ENCODE peak calls at places on chromosomes 12 and 14, in nine cellular contexts. Q is fibroblast of lung, A is RWPE1, C is SK-N-SH, P is adrenal gland, Z is fibroblast of the aortic adventitia, N is GM10248, U is AG09309, W is astrocyte of the spinal cord. L is an unnamed sample.

GRCh38 chr14:65444230-65444629 is 31.7 kb downstream of the FUT8 start:
- DNase-seq in Q (no peak), A (no peak), W (no peak), U (no peak), Z (no peak), N (no peak), C (no peak), P (no peak), L (no peak)

GRCh38 chr12:57558864-57559263 is 9.0 kb downstream of the KIF5A start:
- DNase-seq in Q (no peak), P (no peak), W (no peak), Z (no peak), C (no peak), N (no peak), U (no peak), A (no peak), L (no peak)

GRCh38 chr12:43957732-43958131 is 121.9 kb downstream of the TMEM117 start:
- DNase-seq in C (peak), N (peak), Q (peak), Z (peak), A (peak), P (peak), U (peak), W (peak), L (no peak)

GRCh38 chr14:22664261-22664660 is 20.1 kb upstream of the OR6J1 start:
- DNase-seq in A (no peak), Q (no peak), Z (no peak), C (no peak), P (no peak), U (no peak), N (no peak), W (no peak), L (no peak)

GRCh38 chr14:24165785-24166184 is 4.7 kb downstream of the IRF9 start:
- DNase-seq in C (no peak), Q (no peak), Z (no peak), N (no peak), P (no peak), A (no peak), W (no peak), U (no peak), L (no peak)

GRCh38 chr14:96592591-96593388 is 90.6 kb downstream of the PAPOLA start:
- DNase-seq in C (peak), Z (peak), P (no peak), A (peak), W (peak), N (peak), Q (peak), U (no peak), L (peak)

GRCh38 chr14:104751539-104752337 is 1.2 kb upstream of the SIVA1 start:
- DNase-seq in P (no peak), W (no peak), U (no peak), A (no peak), Z (no peak), Q (no peak), C (peak), N (no peak), L (no peak)

GRCh38 chr14:89445252-89445973 is 28.4 kb upstream of the FOXN3 start:
- DNase-seq in Z (no peak), N (no peak), U (no peak), P (no peak), C (no peak), Q (no peak), A (no peak), W (no peak), L (no peak)

GRCh38 chr14:50061664-50062437 is 54.5 kb downstream of the VCPKMT start:
- DNase-seq in A (peak), Z (peak), U (no peak), W (peak), P (peak), N (peak), C (peak), Q (peak), L (peak)

GRCh38 chr12:50033317-50033679 is 8.0 kb upstream of the RACGAP1 start:
- DNase-seq in N (no peak), Q (no peak), C (no peak), U (no peak), Z (no peak), A (no peak), W (no peak), P (peak), L (no peak)

GRCh38 chr14:21652209-21652808 is 1.3 kb upstream of the OR4E2 start:
- DNase-seq in W (no peak), P (no peak), Q (no peak), Z (no peak), N (no peak), A (no peak), U (no peak), C (no peak), L (no peak)

GRCh38 chr12:40208707-40209106 is 16.1 kb upstream of the LRRK2 start:
- DNase-seq in W (no peak), A (no peak), P (peak), Q (no peak), Z (no peak), C (no peak), N (no peak), U (no peak), L (no peak)

GRCh38 chr14:53306267-53306721 is 153.2 kb upstream of the DDHD1 start:
- DNase-seq in C (peak), U (no peak), Z (peak), Q (peak), W (peak), N (peak), A (peak), P (peak), L (peak)

GRCh38 chr14:99946652-99947489 is 118.4 kb upstream of the EVL start:
- DNase-seq in W (no peak), C (peak), Z (no peak), A (peak), P (no peak), U (no peak), N (peak), Q (no peak), L (peak)

GRCh38 chr12:62190921-62191746 is 69.1 kb upstream of the USP15 start:
- DNase-seq in Q (no peak), N (peak), A (peak), U (no peak), W (peak), P (no peak), Z (no peak), C (peak), L (peak)

GRCh38 chr14:70268760-70269159 is 80.0 kb upstream of the SLC8A3 start:
- DNase-seq in A (no peak), Z (no peak), U (no peak), N (no peak), P (no peak), Q (no peak), W (no peak), C (no peak), L (no peak)

GRCh38 chr12:116927244-116927940 is 16.6 kb downstream of the FBXW8 start:
- DNase-seq in A (no peak), U (no peak), P (no peak), Z (no peak), W (no peak), Q (no peak), N (no peak), C (no peak), L (no peak)

GRCh38 chr12:96399919-96400630 is at the start of gene CDK17:
- DNase-seq in P (peak), U (no peak), Q (peak), A (peak), Z (peak), C (peak), N (peak), W (peak), L (peak)

GRCh38 chr14:104378636-104379225 is 200.8 kb upstream of the C14orf180 start:
- DNase-seq in P (no peak), N (no peak), Q (no peak), A (no peak), W (no peak), C (no peak), Z (no peak), U (no peak), L (no peak)

GRCh38 chr14:38904959-38905358 is 198.1 kb downstream of the SEC23A start:
- DNase-seq in U (no peak), N (no peak), Q (no peak), P (no peak), Z (no peak), C (no peak), A (no peak), W (no peak), L (no peak)

GRCh38 chr12:109291531-109292341 is 17.3 kb downstream of the FOXN4 start:
- DNase-seq in W (peak), Q (peak), Z (no peak), A (no peak), U (no peak), P (peak), C (peak), N (no peak), L (peak)

GRCh38 chr12:23502259-23502658 is 447.2 kb downstream of the SOX5 start:
- DNase-seq in P (no peak), W (no peak), Z (no peak), Q (no peak), N (no peak), A (no peak), U (no peak), C (no peak), L (no peak)

GRCh38 chr14:76057914-76058313 is 72.4 kb downstream of the IFT43 start:
- DNase-seq in W (no peak), Q (no peak), N (no peak), P (no peak), U (no peak), Z (no peak), A (no peak), C (no peak), L (no peak)

GRCh38 chr14:76053576-76054369 is 68.2 kb downstream of the IFT43 start:
- DNase-seq in Z (no peak), A (no peak), U (no peak), N (no peak), C (no peak), P (no peak), W (no peak), Q (no peak), L (no peak)

GRCh38 chr14:76055330-76055729 is 69.8 kb downstream of the IFT43 start:
- DNase-seq in N (no peak), W (no peak), P (no peak), Q (no peak), A (no peak), U (no peak), Z (no peak), C (no peak), L (no peak)

GRCh38 chr14:76051717-76052459 is 66.3 kb downstream of the IFT43 start:
- DNase-seq in Q (no peak), Z (no peak), W (no peak), A (no peak), N (no peak), U (no peak), C (no peak), P (no peak), L (no peak)

DNA sequence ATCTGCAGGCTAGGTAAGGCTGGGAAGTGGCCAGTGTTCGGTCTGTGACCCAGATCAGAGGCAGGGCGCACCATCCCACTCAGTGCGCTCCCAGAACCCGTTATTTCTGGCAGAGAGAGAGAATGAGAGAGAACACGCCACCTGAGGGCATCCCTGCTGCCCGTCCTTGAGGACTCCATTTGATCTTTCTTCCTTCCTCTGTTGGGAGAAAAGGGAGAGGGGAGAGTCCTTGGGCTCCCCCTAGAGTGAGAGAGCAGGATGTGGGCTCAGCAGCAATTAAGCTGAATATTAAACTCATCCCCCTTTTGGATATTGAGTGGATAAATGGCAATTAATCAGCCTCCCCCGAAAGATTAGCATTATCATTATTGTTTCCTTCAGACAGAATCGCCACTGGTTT is 70.6 kb downstream of the IFT43 start:
- DNase-seq in U (no peak), C (no peak), A (peak), W (no peak), Q (peak), N (no peak), P (no peak), Z (no peak), L (no peak)
- TF ChIP-seq CTCF in U (peak), C (peak), A (peak), W (peak), Q (peak), N (peak), P (no peak), Z (peak), L (peak)

GRCh38 chr14:102027951-102028350 is 58.9 kb downstream of the HSP90AA1 start:
- DNase-seq in Q (no peak), P (no peak), W (no peak), N (no peak), A (no peak), C (no peak), U (no peak), Z (no peak), L (no peak)

GRCh38 chr14:102029956-102030355 is 56.9 kb downstream of the HSP90AA1 start:
- DNase-seq in U (peak), Q (peak), P (no peak), Z (peak), N (no peak), C (no peak), W (peak), A (no peak), L (no peak)

GRCh38 chr14:102028733-102029132 is 58.1 kb downstream of the HSP90AA1 start:
- DNase-seq in Z (peak), N (no peak), P (no peak), Q (peak), W (peak), C (no peak), U (peak), A (peak), L (no peak)

GRCh38 chr14:102026934-102027333 is 59.9 kb downstream of the HSP90AA1 start:
- DNase-seq in A (peak), P (no peak), C (no peak), U (no peak), Z (no peak), Q (no peak), N (no peak), W (no peak), L (no peak)
- TF ChIP-seq CTCF in A (no peak), P (no peak), C (no peak), U (no peak), Z (no peak), Q (no peak), N (no peak), W (no peak), L (no peak)

GRCh38 chr14:61730756-61731373 is 31.4 kb upstream of the SNAPC1 start:
- DNase-seq in C (no peak), Z (peak), A (no peak), W (no peak), P (no peak), Q (peak), N (no peak), U (no peak), L (no peak)
- TF ChIP-seq CTCF in C (peak), Z (peak), A (peak), W (no peak), P (peak), Q (peak), N (peak), U (peak), L (peak)

DNA sequence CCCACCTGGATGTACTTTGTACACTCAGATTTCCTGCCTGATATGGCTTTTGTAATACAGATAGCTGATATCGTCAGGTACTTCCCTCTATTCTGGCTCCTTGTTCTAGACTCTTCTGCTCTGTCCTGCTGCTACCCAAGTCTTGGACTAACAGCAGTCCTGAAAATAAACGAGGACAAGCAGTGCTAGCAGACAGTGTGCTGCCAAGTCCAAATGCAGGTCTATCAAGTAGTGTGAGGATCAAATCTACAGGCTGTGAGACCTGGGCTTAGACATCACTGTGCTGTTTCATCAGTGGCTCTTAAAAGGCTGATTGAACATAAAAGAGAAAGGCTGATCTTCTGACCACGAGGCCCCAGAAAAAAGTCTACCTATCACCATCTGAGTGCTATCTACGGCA is 418.1 kb downstream of the APAF1 start:
- DNase-seq in N (no peak), P (no peak), W (no peak), Q (no peak), Z (no peak), A (no peak), C (no peak), U (no peak), L (no peak)
- TF ChIP-seq CTCF in N (no peak), P (no peak), W (no peak), Q (no peak), Z (no peak), A (no peak), C (no peak), U (no peak), L (no peak)

GRCh38 chr12:74440469-74440868 is 97.2 kb upstream of the ATXN7L3B start:
- DNase-seq in C (no peak), P (no peak), N (no peak), Z (no peak), Q (no peak), A (no peak), U (no peak), W (no peak), L (no peak)
- TF ChIP-seq CTCF in C (no peak), P (no peak), N (no peak), Z (no peak), Q (no peak), A (no peak), U (no peak), W (no peak), L (no peak)

DNA sequence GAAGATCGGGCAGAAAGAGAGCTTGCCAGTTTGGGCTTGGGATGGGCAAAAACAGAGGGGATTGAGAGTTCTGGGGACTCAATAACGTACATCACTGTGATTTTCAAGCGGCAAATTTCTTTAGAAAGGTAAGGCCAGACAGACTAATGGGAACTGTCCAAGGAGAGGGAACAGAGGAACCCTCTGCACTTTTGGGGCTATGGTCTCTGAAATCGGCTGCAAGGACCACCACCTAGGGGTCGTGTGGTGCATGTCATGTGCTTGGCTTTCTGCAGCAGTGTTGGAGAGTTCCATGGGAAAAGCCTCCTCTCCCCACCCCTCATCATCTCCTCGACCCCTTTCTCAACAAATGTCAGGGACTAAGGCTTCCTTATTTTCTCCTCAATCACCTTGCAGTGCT is 79.6 kb downstream of the PPM1A start:
- DNase-seq in C (peak), Q (no peak), W (no peak), Z (no peak), U (no peak), P (no peak), N (no peak), A (no peak), L (peak)
- TF ChIP-seq CTCF in C (no peak), Q (no peak), W (peak), Z (no peak), U (no peak), P (no peak), N (peak), A (no peak), L (peak)

DNA sequence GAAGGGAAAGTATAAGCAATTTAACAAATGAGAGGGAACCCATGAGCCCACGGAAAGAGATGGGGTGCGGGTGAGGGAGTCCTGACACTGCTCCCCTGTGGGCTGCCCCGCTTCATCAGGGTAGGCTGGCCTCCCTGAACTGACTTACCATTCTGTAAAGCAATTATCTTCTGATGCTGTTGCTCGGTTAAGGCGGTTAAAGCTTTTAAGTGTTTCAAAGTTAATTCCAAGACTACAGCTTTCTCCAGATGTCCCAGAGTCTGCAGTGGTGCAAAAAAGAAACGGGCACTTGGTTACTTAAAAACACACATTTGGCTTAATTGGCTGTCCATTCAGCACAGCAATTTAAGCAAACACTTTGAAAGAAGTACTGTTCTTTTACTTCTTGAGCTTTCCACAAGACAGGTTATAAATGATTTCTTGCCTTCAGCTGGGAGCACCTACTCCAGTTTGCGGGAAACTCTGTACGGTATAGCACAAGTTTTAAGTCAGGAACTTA is 1.3 kb downstream of the BHLHE41 start:
- DNase-seq in W (no peak), P (no peak), N (no peak), Z (peak), C (no peak), A (no peak), U (no peak), Q (peak), L (no peak)
- TF ChIP-seq CTCF in W (no peak), P (no peak), N (no peak), Z (no peak), C (no peak), A (no peak), U (no peak), Q (no peak), L (no peak)

GRCh38 chr12:113165521-113166450 is 16.3 kb downstream of the CFAP73 start:
- DNase-seq in W (peak), C (no peak), N (no peak), Z (no peak), Q (no peak), P (no peak), U (no peak), A (no peak), L (no peak)
- TF ChIP-seq CTCF in W (no peak), C (no peak), N (no peak), Z (no peak), Q (no peak), P (no peak), U (no peak), A (no peak), L (no peak)

DNA sequence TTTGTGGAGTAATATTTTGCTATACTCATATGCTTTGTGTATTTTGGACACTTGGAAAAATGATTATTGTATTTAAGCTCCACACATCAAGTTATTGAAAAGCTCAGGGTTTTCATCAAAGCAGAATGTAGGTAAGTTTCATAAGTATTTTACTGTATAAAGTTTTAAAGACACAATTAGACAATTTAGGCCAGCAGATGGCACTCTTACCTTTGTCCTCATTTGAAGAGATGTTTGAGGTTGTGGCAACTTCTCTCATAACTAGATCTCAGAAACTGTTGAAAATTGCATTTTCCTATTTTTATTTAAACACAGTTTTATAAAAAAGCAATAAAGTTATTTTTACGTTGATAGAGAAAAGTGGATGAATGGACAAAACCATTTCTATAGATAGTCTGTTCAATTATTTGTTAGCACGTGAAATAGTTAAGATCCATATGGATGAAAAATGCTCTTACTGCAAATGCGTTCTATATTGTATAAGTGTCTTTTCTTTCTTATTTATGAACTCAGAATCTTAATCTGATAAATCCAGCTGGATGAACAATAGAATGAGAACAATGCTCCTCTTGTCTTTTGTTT is 300.0 kb downstream of the AEBP2 start:
- DNase-seq in Z (peak), N (peak), U (peak), A (peak), P (no peak), W (peak), C (peak), Q (peak), L (no peak)
- TF ChIP-seq CTCF in Z (peak), N (peak), U (peak), A (peak), P (peak), W (peak), C (peak), Q (peak), L (peak)

L was measured in glutamatergic neuron.